ENCODE peak calls at places on chromosomes 3 and 15, in eight cellular contexts. C is sigmoid colon; V is testis; K is gastrocnemius medialis; X is CD8-positive, alpha-beta T cell; Y is upper lobe of left lung; E is A549; S is fibroblast of lung. L is an unnamed sample. For H3K4me1, the result is how much of the 10 kb centered on the place peaks cover.

GRCh38 chr3:132378846-132379245 is 38.5 kb upstream of the DNAJC13 start:
- DNase-seq in C (no peak), V (no peak), K (no peak), X (no peak), Y (no peak), E (no peak), S (no peak), L (no peak)

GRCh38 chr15:95770191-95770590 is 560.3 kb upstream of the NR2F2 start:
- DNase-seq in C (no peak), V (no peak), K (no peak), X (no peak), Y (no peak), E (no peak), S (no peak), L (no peak)

GRCh38 chr3:16441306-16441898 is 72.1 kb downstream of the RFTN1 start:
- DNase-seq in C (no peak), V (no peak), K (no peak), X (no peak), Y (no peak), E (no peak), S (peak), L (no peak)

GRCh38 chr15:33515121-33515520 is 204.4 kb downstream of the RYR3 start:
- DNase-seq in C (no peak), V (no peak), K (no peak), X (no peak), Y (no peak), E (no peak), S (no peak), L (no peak)

GRCh38 chr15:91338763-91339162 is 238.7 kb downstream of the SV2B start:
- DNase-seq in C (no peak), V (no peak), K (no peak), X (peak), Y (no peak), E (no peak), S (peak), L (no peak)

GRCh38 chr15:39830166-39830565 is 47.5 kb upstream of the FSIP1 start:
- DNase-seq in C (no peak), V (no peak), K (no peak), X (no peak), Y (no peak), E (no peak), S (no peak), L (no peak)

GRCh38 chr3:36650271-36650671 is 114.1 kb downstream of the DCLK3 start:
- DNase-seq in C (no peak), V (no peak), K (no peak), X (no peak), Y (no peak), E (no peak), S (peak), L (no peak)

GRCh38 chr3:192571197-192571791 is 156.0 kb downstream of the FGF12 start:
- DNase-seq in C (peak), V (peak), K (peak), X (no peak), Y (peak), E (peak), S (peak), L (peak)

GRCh38 chr3:47370887-47371697 is 9.7 kb upstream of the PTPN23 start:
- DNase-seq in C (no peak), V (no peak), K (no peak), X (peak), Y (peak), E (peak), S (no peak), L (no peak)

GRCh38 chr3:27667751-27668150 is 54.4 kb downstream of the EOMES start:
- DNase-seq in C (no peak), V (no peak), K (no peak), X (no peak), Y (no peak), E (no peak), S (no peak), L (no peak)

GRCh38 chr3:27670619-27671018 is 51.5 kb downstream of the EOMES start:
- DNase-seq in C (no peak), V (no peak), K (no peak), X (no peak), Y (no peak), E (no peak), S (no peak), L (no peak)

GRCh38 chr3:27671101-27671500 is 51.0 kb downstream of the EOMES start:
- DNase-seq in C (no peak), V (peak), K (no peak), X (no peak), Y (no peak), E (no peak), S (no peak), L (no peak)

GRCh38 chr3:27666708-27667107 is 55.4 kb downstream of the EOMES start:
- DNase-seq in C (peak), V (peak), K (peak), X (no peak), Y (peak), E (no peak), S (peak), L (peak)

DNA sequence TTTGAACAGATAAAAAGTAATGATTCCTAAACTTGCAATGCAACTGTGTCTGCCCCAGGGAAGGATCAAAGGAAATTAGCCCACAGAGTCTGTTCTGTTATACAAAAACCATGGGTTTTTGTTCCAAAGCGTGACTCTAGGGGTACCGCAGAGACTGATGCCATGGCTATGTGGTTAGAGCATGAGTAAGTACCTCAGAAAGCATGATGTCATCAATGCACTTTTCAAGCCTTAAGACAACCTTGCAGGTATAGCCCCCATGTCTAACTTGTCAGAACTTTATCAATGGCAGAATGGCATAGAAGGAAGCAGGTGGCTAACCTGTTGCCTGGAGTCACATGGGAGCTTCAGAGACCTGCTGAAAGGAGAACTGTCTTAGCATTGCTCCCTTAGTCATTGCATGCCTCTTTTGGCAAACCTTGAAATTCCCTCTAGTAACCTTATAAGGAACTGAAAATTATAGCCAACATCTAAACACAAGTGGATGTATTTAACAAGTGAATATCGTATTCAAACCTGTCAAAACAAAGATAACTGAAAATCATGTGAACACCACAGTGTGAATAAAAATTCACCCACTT is 52.5 kb downstream of the EOMES start:
- DNase-seq in C (no peak), V (no peak), K (no peak), X (no peak), Y (no peak), E (no peak), S (no peak), L (no peak)
- H3K4me1 ChIP-seq in C (under half), V (under half), K (under half), X (under half), Y (under half), E (under half), S (under half), L (under half)

DNA sequence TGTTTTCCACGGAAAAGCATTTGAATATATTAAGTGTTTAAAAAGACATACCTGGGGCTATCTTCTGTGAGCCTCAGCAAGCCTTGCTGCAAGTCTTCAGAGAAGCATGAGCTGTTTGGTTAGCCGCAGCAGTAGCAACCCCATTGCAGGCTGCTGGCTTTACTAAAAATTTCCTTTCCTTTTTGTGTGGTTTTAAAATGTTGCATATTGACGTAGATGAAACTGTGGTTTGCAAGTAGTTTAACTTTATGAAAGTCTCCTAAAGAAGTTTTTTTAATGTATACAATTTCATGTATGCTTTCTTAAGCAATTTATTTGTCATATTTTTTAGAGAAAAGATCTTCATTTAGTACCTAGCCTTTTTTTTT is at the start of gene GPR171:
- DNase-seq in C (no peak), V (no peak), K (no peak), X (peak), Y (no peak), E (no peak), S (no peak), L (no peak)
- H3K4me3 ChIP-seq in C (no peak), V (no peak), K (no peak), X (peak), Y (peak), E (no peak), S (no peak), L (no peak)

GRCh38 chr3:129180461-129180860 is 3.2 kb downstream of the CNBP start:
- DNase-seq in C (no peak), V (no peak), K (peak), X (no peak), Y (no peak), E (no peak), S (no peak), L (no peak)
- H3K4me1 ChIP-seq in C (under half), V (under half), K (half or more), X (half or more), Y (half or more), E (under half), S (under half), L (under half)

DNA sequence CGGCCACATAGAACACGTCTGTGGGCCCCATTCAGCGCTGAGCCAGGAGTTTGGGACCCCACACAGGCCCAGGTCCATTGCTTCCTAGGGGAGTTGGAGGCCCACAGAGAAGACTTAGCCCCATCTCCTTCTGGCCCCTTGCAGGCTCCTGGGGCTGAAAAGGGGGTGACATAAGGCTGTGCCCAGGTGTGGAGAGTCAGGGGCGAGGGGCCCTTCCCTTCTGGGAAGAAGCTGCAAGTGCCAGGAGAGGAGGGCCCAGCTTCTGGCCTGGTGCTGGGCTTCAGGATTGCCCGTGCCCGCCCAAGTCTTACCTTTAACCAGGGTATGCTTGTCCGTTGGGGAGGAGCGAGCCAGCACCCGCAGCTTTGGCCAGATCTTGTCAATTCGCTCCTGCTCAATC is 28.9 kb upstream of the SEC13 start:
- DNase-seq in C (no peak), V (no peak), K (no peak), X (no peak), Y (no peak), E (no peak), S (no peak), L (no peak)
- H3K4me3 ChIP-seq in C (no peak), V (no peak), K (no peak), X (no peak), Y (no peak), E (no peak), S (no peak), L (no peak)

GRCh38 chr3:172170310-172170709 is 130.9 kb downstream of the FNDC3B start:
- DNase-seq in C (no peak), V (no peak), K (no peak), X (no peak), Y (no peak), E (no peak), S (no peak), L (no peak)

GRCh38 chr3:172170841-172171240 is 131.5 kb downstream of the FNDC3B start:
- DNase-seq in C (no peak), V (no peak), K (no peak), X (no peak), Y (no peak), E (no peak), S (no peak), L (no peak)

GRCh38 chr3:172174396-172175253 is 135.2 kb downstream of the FNDC3B start:
- DNase-seq in C (no peak), V (no peak), K (no peak), X (no peak), Y (no peak), E (no peak), S (peak), L (no peak)

GRCh38 chr3:172173316-172174271 is 134.2 kb downstream of the FNDC3B start:
- DNase-seq in C (no peak), V (no peak), K (no peak), X (peak), Y (no peak), E (no peak), S (no peak), L (no peak)

GRCh38 chr3:172171396-172172075 is 132.2 kb downstream of the FNDC3B start:
- DNase-seq in C (no peak), V (no peak), K (no peak), X (no peak), Y (no peak), E (no peak), S (no peak), L (no peak)
- H3K4me1 ChIP-seq in C (under half), V (under half), K (half or more), X (under half), Y (under half), E (half or more), S (under half), L (under half)